ENCODE peak calls at places on chromosomes 5 and 9, in four cellular contexts. One of them, this sample, is unnamed.

GRCh38 chr9:82588801-82589200 is 474.1 kb downstream of the RASEF start:
- DNase-seq in A549: no peak
- DNase-seq in neural progenitor cell: no peak
- DNase-seq in astrocyte: no peak
- DNase-seq in this sample: no peak

GRCh38 chr5:15844871-15845270 is 334.7 kb downstream of the MARCHF11 start:
- DNase-seq in A549: no peak
- DNase-seq in astrocyte: no peak
- DNase-seq in neural progenitor cell: no peak
- DNase-seq in this sample: no peak

GRCh38 chr5:174617910-174618309 is 106.5 kb upstream of the MSX2 start:
- DNase-seq in A549: no peak
- DNase-seq in neural progenitor cell: no peak
- DNase-seq in astrocyte: no peak
- DNase-seq in this sample: no peak

GRCh38 chr9:134863941-134864820 is 16.4 kb upstream of the FCN2 start:
- DNase-seq in A549: no peak
- DNase-seq in astrocyte: no peak
- DNase-seq in neural progenitor cell: no peak
- DNase-seq in this sample: no peak

GRCh38 chr9:104863180-104863883 is 64.6 kb downstream of the ABCA1 start:
- DNase-seq in astrocyte: peak
- DNase-seq in neural progenitor cell: peak
- DNase-seq in A549: peak
- DNase-seq in this sample: peak

GRCh38 chr9:112489039-112489546 is 2.5 kb downstream of the KIAA1958 start:
- DNase-seq in neural progenitor cell: peak
- DNase-seq in A549: no peak
- DNase-seq in astrocyte: no peak
- DNase-seq in this sample: no peak

GRCh38 chr9:134287591-134288518 is 38.4 kb upstream of the RXRA start:
- DNase-seq in neural progenitor cell: peak
- DNase-seq in astrocyte: no peak
- DNase-seq in A549: no peak
- DNase-seq in this sample: no peak

GRCh38 chr9:35560625-35561337 is 44.3 kb upstream of the TESK1 start:
- DNase-seq in astrocyte: no peak
- DNase-seq in neural progenitor cell: no peak
- DNase-seq in A549: no peak
- DNase-seq in this sample: no peak

GRCh38 chr9:37187269-37187668 is 66.9 kb downstream of the ZCCHC7 start:
- DNase-seq in neural progenitor cell: no peak
- DNase-seq in A549: no peak
- DNase-seq in astrocyte: no peak
- DNase-seq in this sample: no peak

GRCh38 chr5:128225245-128226030 is 141.9 kb downstream of the SLC12A2 start:
- DNase-seq in A549: no peak
- DNase-seq in neural progenitor cell: no peak
- DNase-seq in astrocyte: no peak
- DNase-seq in this sample: no peak

GRCh38 chr5:14560091-14560595 is 21.4 kb upstream of the OTULINL start:
- DNase-seq in A549: no peak
- DNase-seq in neural progenitor cell: peak
- DNase-seq in astrocyte: no peak
- DNase-seq in this sample: peak

GRCh38 chr9:75229605-75230332 is 141.5 kb downstream of the OSTF1 start:
- DNase-seq in astrocyte: peak
- DNase-seq in A549: peak
- DNase-seq in neural progenitor cell: no peak
- DNase-seq in this sample: no peak

GRCh38 chr5:15807861-15808260 is 307.9 kb downstream of the FBXL7 start:
- DNase-seq in astrocyte: peak
- DNase-seq in A549: no peak
- DNase-seq in neural progenitor cell: no peak
- DNase-seq in this sample: no peak

GRCh38 chr9:36154213-36154952 is 14.8 kb upstream of the CCIN start:
- DNase-seq in A549: peak
- DNase-seq in astrocyte: peak
- DNase-seq in neural progenitor cell: no peak
- DNase-seq in this sample: no peak

GRCh38 chr5:109413463-109413862 is 3.7 kb upstream of the PJA2 start:
- DNase-seq in A549: no peak
- DNase-seq in astrocyte: peak
- DNase-seq in neural progenitor cell: peak
- DNase-seq in this sample: no peak

GRCh38 chr5:95537501-95537900 is 17.3 kb downstream of the SKIC3 start:
- DNase-seq in A549: no peak
- DNase-seq in astrocyte: no peak
- DNase-seq in neural progenitor cell: no peak
- DNase-seq in this sample: no peak

GRCh38 chr9:19642256-19642655 is 146.6 kb downstream of the SLC24A2 start:
- DNase-seq in astrocyte: no peak
- DNase-seq in A549: no peak
- DNase-seq in neural progenitor cell: no peak
- DNase-seq in this sample: no peak

GRCh38 chr9:1366300-1366699 is 316.1 kb downstream of the DMRT2 start:
- DNase-seq in astrocyte: no peak
- DNase-seq in A549: no peak
- DNase-seq in neural progenitor cell: no peak
- DNase-seq in this sample: no peak

GRCh38 chr5:34905564-34905963 is 9.7 kb downstream of the RAD1 start:
- DNase-seq in neural progenitor cell: no peak
- DNase-seq in A549: no peak
- DNase-seq in astrocyte: no peak
- DNase-seq in this sample: no peak

GRCh38 chr5:68225188-68225910 is 9.8 kb downstream of the PIK3R1 start:
- DNase-seq in A549: peak
- DNase-seq in astrocyte: peak
- DNase-seq in neural progenitor cell: no peak
- DNase-seq in this sample: no peak

GRCh38 chr5:68226564-68227073 is 11.1 kb downstream of the PIK3R1 start:
- DNase-seq in A549: no peak
- DNase-seq in neural progenitor cell: no peak
- DNase-seq in astrocyte: no peak
- DNase-seq in this sample: no peak

GRCh38 chr5:68227532-68228160 is 12.1 kb downstream of the PIK3R1 start:
- DNase-seq in neural progenitor cell: no peak
- DNase-seq in A549: no peak
- DNase-seq in astrocyte: no peak
- DNase-seq in this sample: no peak

GRCh38 chr5:68224561-68225187 is 9.1 kb downstream of the PIK3R1 start:
- DNase-seq in astrocyte: peak
- DNase-seq in A549: no peak
- DNase-seq in neural progenitor cell: no peak
- DNase-seq in this sample: no peak

DNA sequence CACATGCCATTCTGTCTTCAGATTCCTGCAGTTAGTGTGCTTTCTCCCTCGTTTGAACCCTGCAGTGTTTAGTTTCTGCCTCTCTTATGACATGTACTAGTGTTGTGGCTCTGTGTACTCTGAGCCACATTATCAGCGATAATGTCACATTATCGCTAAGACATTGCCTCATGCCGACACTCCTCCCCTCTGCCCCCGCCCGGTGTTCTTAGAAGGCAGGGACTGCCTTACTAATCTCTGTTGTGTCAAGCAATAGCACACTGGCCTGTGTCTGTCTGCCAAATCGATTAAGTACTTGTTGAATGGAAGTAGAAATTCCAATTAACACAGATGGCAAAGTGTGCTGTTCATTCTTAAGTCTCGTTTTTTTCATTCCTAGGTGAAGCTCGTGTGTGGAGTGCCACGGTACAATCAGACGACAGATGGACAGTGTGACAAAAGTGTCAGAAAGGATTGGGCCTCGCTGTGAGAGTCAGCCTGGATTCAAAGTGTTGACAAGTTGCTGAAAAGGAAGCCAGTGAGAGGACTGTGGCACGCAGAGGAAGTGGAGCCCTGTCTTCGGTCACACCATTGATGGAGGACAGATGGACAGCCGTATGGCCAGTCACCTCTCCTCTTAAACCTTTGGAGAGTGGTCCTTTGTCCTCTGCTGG is 10.5 kb downstream of the PIK3R1 start:
- DNase-seq in neural progenitor cell: no peak
- DNase-seq in astrocyte: no peak
- DNase-seq in A549: no peak
- DNase-seq in this sample: no peak
- H3K27ac ChIP-seq in neural progenitor cell: no peak
- H3K27ac ChIP-seq in astrocyte: no peak
- H3K27ac ChIP-seq in A549: peak
- H3K27ac ChIP-seq in this sample: no peak

DNA sequence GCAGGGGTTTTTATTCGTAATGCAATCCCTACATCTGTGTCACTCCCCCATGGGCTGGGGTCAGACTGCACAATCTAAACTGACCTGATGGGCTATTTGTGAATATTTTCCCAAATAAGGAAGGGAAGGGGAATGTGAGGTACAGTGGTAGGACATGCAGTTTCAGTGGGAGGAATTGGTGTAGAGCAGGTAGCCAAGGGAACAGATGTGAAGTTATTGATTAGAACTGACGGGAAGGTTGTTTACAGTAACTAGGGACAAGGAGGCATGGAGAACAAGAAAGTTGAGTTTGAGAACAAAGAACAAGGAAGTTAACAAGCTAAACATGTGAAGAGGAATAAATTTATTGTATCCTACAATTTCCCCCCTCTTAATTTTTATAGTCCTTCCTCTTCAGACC is 104.8 kb downstream of the CFAP95 start:
- DNase-seq in astrocyte: no peak
- DNase-seq in neural progenitor cell: no peak
- DNase-seq in A549: no peak
- DNase-seq in this sample: no peak
- H3K27ac ChIP-seq in astrocyte: no peak
- H3K27ac ChIP-seq in neural progenitor cell: no peak
- H3K27ac ChIP-seq in A549: no peak
- H3K27ac ChIP-seq in this sample: no peak

GRCh38 chr5:134113572-134113907 is 941 bp upstream of the TCF7 start:
- DNase-seq in astrocyte: no peak
- DNase-seq in neural progenitor cell: no peak
- DNase-seq in A549: no peak
- DNase-seq in this sample: no peak

GRCh38 chr5:134114886-134115805 is 665 bp downstream of the TCF7 start:
- DNase-seq in neural progenitor cell: peak
- DNase-seq in astrocyte: no peak
- DNase-seq in A549: no peak
- DNase-seq in this sample: peak

GRCh38 chr5:134115806-134116175 is 1.3 kb downstream of the TCF7 start:
- DNase-seq in A549: no peak
- DNase-seq in neural progenitor cell: no peak
- DNase-seq in astrocyte: no peak
- DNase-seq in this sample: no peak

GRCh38 chr5:134112726-134113571 is 1.5 kb upstream of the TCF7 start:
- DNase-seq in neural progenitor cell: no peak
- DNase-seq in A549: no peak
- DNase-seq in astrocyte: no peak
- DNase-seq in this sample: no peak

DNA sequence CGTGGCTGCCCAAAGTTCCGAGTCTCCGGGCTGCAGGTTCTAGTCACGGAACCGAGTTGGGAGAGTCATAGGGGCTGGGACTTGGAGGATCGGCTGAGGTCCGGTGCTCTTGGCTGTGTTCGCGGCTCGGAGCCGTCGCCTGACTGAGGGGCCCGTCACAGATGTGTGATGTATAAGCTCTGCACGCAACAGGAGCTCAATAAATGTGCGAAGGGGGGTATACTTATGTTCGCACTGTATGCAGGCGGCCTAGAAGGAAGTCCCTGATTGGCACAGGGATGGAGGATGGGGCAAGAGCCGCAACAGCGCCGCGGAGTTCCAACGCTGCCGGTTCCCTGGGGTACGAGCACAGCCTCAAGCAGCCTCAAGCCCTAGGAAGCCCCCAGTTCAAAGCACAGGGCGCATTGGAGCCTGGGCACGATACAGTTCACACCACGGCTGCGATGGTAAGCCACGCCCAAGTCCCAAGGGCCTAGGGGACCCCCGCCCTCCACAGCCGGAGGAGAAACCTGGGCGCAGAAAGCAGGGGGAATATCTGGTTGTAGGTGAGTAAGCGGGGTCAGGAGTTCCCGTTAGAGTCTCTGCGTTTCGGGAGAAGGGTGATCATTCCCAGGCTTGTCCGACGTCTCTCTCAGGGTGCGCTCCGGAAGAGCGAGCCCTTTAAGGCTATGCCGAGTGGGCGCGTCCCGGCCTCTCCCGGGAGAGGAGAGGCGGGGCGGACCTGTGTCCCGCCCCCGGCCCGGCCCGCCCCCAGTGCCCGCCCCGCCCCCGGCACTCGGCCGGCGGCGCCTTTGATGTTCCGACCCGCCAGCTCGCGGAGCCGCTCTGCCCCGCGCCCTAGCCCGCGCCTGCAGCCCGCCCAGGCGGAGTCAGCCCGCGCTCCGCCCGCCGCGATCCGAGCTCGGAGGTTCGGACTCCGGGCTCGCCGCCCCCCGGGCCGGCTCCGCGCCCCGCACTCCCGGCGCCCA is at the start of gene TCF7:
- DNase-seq in A549: peak
- DNase-seq in astrocyte: peak
- DNase-seq in neural progenitor cell: peak
- DNase-seq in this sample: peak
- H3K27ac ChIP-seq in A549: peak
- H3K27ac ChIP-seq in astrocyte: no peak
- H3K27ac ChIP-seq in neural progenitor cell: no peak
- H3K27ac ChIP-seq in this sample: peak

GRCh38 chr5:36406023-36406422 is 104.3 kb upstream of the RANBP3L start:
- DNase-seq in neural progenitor cell: no peak
- DNase-seq in astrocyte: no peak
- DNase-seq in A549: no peak
- DNase-seq in this sample: no peak

GRCh38 chr5:36407396-36407795 is 105.7 kb upstream of the RANBP3L start:
- DNase-seq in A549: no peak
- DNase-seq in astrocyte: peak
- DNase-seq in neural progenitor cell: no peak
- DNase-seq in this sample: no peak

GRCh38 chr5:36402512-36402906 is 100.8 kb upstream of the RANBP3L start:
- DNase-seq in astrocyte: no peak
- DNase-seq in neural progenitor cell: no peak
- DNase-seq in A549: no peak
- DNase-seq in this sample: no peak

GRCh38 chr5:36398137-36398536 is 96.4 kb upstream of the RANBP3L start:
- DNase-seq in astrocyte: peak
- DNase-seq in neural progenitor cell: peak
- DNase-seq in A549: peak
- DNase-seq in this sample: no peak

DNA sequence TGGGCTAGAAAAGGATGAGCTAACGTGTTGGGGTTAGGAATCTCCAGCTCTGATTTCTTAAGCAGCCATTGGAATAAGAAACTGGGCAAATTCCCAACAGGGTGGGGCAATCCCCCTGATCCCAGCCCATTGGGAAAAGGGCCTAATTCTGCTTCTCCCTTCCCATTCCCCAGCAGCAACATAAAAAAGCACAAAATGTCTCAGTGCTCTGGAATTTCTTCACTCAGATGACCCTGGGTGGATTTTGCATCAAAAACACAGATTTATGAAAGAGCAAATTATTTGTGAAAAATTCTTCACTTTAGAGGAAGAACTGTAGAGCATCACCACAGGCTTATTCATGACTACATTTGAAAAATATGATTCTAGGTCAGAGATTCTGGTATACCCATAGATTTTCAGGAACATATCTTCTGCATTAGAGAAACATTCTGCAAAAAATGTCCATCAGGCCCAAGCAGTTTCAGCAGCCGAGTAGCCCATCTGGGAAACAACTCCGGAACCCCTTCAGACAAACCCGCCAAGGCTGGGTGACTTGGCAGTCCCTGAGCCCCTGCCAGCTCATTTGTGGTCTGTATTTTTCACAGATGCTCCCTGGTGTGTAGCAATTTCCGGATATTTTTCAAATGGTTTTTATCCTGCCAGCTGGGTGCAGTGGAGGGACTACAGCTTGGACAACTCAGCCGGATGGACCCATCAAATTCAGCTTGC is 102.1 kb upstream of the RANBP3L start:
- DNase-seq in A549: no peak
- DNase-seq in astrocyte: peak
- DNase-seq in neural progenitor cell: no peak
- DNase-seq in this sample: no peak
- H3K27ac ChIP-seq in A549: no peak
- H3K27ac ChIP-seq in astrocyte: peak
- H3K27ac ChIP-seq in neural progenitor cell: no peak
- H3K27ac ChIP-seq in this sample: no peak